ENCODE peak calls at places on chromosomes 7 and 10, in nine cellular contexts. B is PC-3, G is A673, J is small intestine, F is A549, C is pancreas, X is prostate gland, Y is lower lobe of right lung, E is HCT116. H is an unnamed sample.

GRCh38 chr7:115477193-115477651 is 553.3 kb downstream of the TFEC start:
- DNase-seq in C (no peak), Y (peak; percentile 44), J (peak; percentile 2), F (no peak), X (no peak), G (no peak), B (no peak), E (no peak), H (peak; percentile 6)

GRCh38 chr10:117936136-117936535 is 110.6 kb downstream of the RAB11FIP2 start:
- DNase-seq in G (no peak), F (no peak), X (no peak), Y (peak; percentile 65), E (no peak), B (no peak), C (no peak), J (no peak), H (no peak)

GRCh38 chr7:916291-916941 is 38.1 kb downstream of the ADAP1 start:
- DNase-seq in Y (peak; percentile 40), J (peak; percentile 36), E (no peak), X (no peak), F (no peak), C (no peak), G (no peak), B (no peak), H (no peak)

GRCh38 chr7:19754521-19755116 is 18.8 kb downstream of the TMEM196 start:
- DNase-seq in G (peak; percentile 60), Y (no peak), X (no peak), C (no peak), J (peak; percentile 45), B (peak; percentile 88), E (peak; percentile 51), F (no peak), H (no peak)

GRCh38 chr10:59434463-59435326 is 72.3 kb upstream of the FAM13C start:
- DNase-seq in G (peak; percentile 49), Y (no peak), F (no peak), X (no peak), J (no peak), E (no peak), C (no peak), B (peak; percentile 80), H (no peak)

GRCh38 chr7:94289071-94289470 is 105.6 kb upstream of the COL1A2 start:
- DNase-seq in G (peak; percentile 93), Y (peak; percentile 49), B (peak; percentile 85), C (peak; percentile 74), F (peak; percentile 64), J (peak; percentile 44), X (peak; percentile 32), E (peak; percentile 81), H (peak; percentile 78)

GRCh38 chr7:39880556-39880955 is 69.5 kb upstream of the CDK13 start:
- DNase-seq in Y (no peak), E (no peak), B (no peak), J (no peak), X (no peak), G (no peak), C (no peak), F (no peak), H (no peak)

GRCh38 chr10:3091346-3091787 is 24.0 kb downstream of the PFKP start:
- DNase-seq in G (no peak), X (no peak), E (peak; percentile 91), C (no peak), Y (peak; percentile 79), J (peak; percentile 68), B (peak; percentile 82), F (no peak), H (peak; percentile 85)

GRCh38 chr10:92760609-92761008 is 70.9 kb downstream of the HHEX start:
- DNase-seq in C (no peak), X (no peak), J (no peak), G (no peak), Y (no peak), F (no peak), E (no peak), B (peak; percentile 16), H (no peak)

GRCh38 chr10:77939561-77940001 is 13.0 kb upstream of the DLG5 start:
- DNase-seq in Y (no peak), F (no peak), J (no peak), C (no peak), E (no peak), X (peak; percentile 24), B (no peak), G (peak; percentile 27), H (no peak)

GRCh38 chr10:73999703-74000102 is 1.8 kb downstream of the VCL start:
- DNase-seq in C (no peak), G (peak; percentile 54), X (peak; percentile 53), F (no peak), B (peak; percentile 76), E (no peak), J (no peak), Y (no peak), H (no peak)

GRCh38 chr10:3963191-3963673 is 178.2 kb upstream of the KLF6 start:
- DNase-seq in X (no peak), E (no peak), G (no peak), C (no peak), F (no peak), J (peak; percentile 86), B (peak; percentile 7), Y (no peak), H (no peak)

GRCh38 chr7:95491634-95492314 is 6.0 kb downstream of the ASB4 start:
- DNase-seq in G (no peak), X (no peak), Y (no peak), E (peak; percentile 94), B (peak; percentile 99), F (no peak), C (no peak), J (peak; percentile 74), H (peak; percentile 45)

GRCh38 chr10:29588640-29589421 is 45.9 kb downstream of the SVIL start:
- DNase-seq in E (no peak), B (peak; percentile 43), Y (no peak), C (no peak), J (no peak), X (no peak), F (no peak), G (peak; percentile 26), H (no peak)

GRCh38 chr7:117588352-117588794 is 108.5 kb downstream of the CFTR start:
- DNase-seq in Y (no peak), B (peak; percentile 91), G (no peak), C (no peak), E (no peak), X (no peak), J (peak; percentile 68), F (no peak), H (peak; percentile 75)

GRCh38 chr10:30459283-30459682 is 25.3 kb downstream of the MAP3K8 start:
- DNase-seq in J (peak; percentile 87), X (no peak), E (no peak), F (no peak), Y (peak; percentile 63), C (no peak), G (peak; percentile 35), B (no peak), H (peak; percentile 32)

GRCh38 chr10:8060010-8060703 is 5.7 kb downstream of the GATA3 start:
- DNase-seq in J (peak; percentile 43), C (no peak), X (no peak), G (peak; percentile 84), Y (no peak), F (no peak), E (no peak), B (peak; percentile 47), H (no peak)

GRCh38 chr7:114917211-114917839 is 4.6 kb upstream of the MDFIC start:
- DNase-seq in F (no peak), G (no peak), B (no peak), J (no peak), C (no peak), E (no peak), Y (no peak), X (no peak), H (no peak)

GRCh38 chr10:104580321-104580720 is 60.8 kb upstream of the SORCS3 start:
- DNase-seq in X (no peak), B (no peak), G (no peak), J (no peak), C (no peak), Y (no peak), F (no peak), E (no peak), H (no peak)

GRCh38 chr10:86001521-86001920 is 365.1 kb downstream of the GRID1 start:
- DNase-seq in G (no peak), X (no peak), C (no peak), Y (no peak), J (no peak), F (no peak), E (no peak), B (no peak), H (no peak)

GRCh38 chr10:86007171-86007570 is 359.4 kb downstream of the GRID1 start:
- DNase-seq in E (no peak), G (no peak), J (no peak), B (no peak), F (no peak), C (no peak), Y (no peak), X (no peak), H (no peak)

GRCh38 chr10:86004310-86004709 is 362.3 kb downstream of the GRID1 start:
- DNase-seq in X (no peak), G (no peak), F (no peak), E (no peak), C (no peak), J (no peak), Y (no peak), B (no peak), H (no peak)

GRCh38 chr10:85997544-85997943 is 369.1 kb downstream of the GRID1 start:
- DNase-seq in C (no peak), E (no peak), F (no peak), B (no peak), J (no peak), Y (no peak), X (no peak), G (no peak), H (no peak)

GRCh38 chr10:86003201-86003621 is 363.4 kb downstream of the GRID1 start:
- DNase-seq in B (no peak), X (no peak), E (no peak), G (no peak), J (no peak), Y (no peak), C (no peak), F (no peak), H (no peak)
- H3K4me1 ChIP-seq in B (no peaks in the 10 kb centered on the region), X (no peaks in the 10 kb centered on the region), E (no peaks in the 10 kb centered on the region), G (no peaks in the 10 kb centered on the region), J (no peaks in the 10 kb centered on the region), Y (no peaks in the 10 kb centered on the region), C (no peaks in the 10 kb centered on the region), F (no peaks in the 10 kb centered on the region), H (no peaks in the 10 kb centered on the region)

GRCh38 chr10:32323051-32323450 is 23.9 kb downstream of the EPC1 start:
- DNase-seq in Y (no peak), J (no peak), X (no peak), G (no peak), B (no peak), C (no peak), E (no peak), F (no peak), H (no peak)
- H3K4me1 ChIP-seq in Y (peaks cover 84% of the 10 kb centered on the region), J (peaks cover 16% of the 10 kb centered on the region), X (peaks cover 7% of the 10 kb centered on the region), G (peaks cover 44% of the 10 kb centered on the region), B (peaks cover 9% of the 10 kb centered on the region), C (peaks cover 22% of the 10 kb centered on the region), E (no peaks in the 10 kb centered on the region), F (peaks cover 15% of the 10 kb centered on the region), H (no peaks in the 10 kb centered on the region)

GRCh38 chr10:95353123-95353522 is 62.3 kb upstream of the PDLIM1 start:
- DNase-seq in C (no peak), X (no peak), Y (no peak), F (no peak), B (no peak), J (no peak), G (no peak), E (no peak), H (no peak)
- H3K4me1 ChIP-seq in C (peaks cover 19% of the 10 kb centered on the region), X (no peaks in the 10 kb centered on the region), Y (peaks cover 19% of the 10 kb centered on the region), F (peaks cover 21% of the 10 kb centered on the region), B (no peaks in the 10 kb centered on the region), J (no peaks in the 10 kb centered on the region), G (no peaks in the 10 kb centered on the region), E (no peaks in the 10 kb centered on the region), H (peaks cover 33% of the 10 kb centered on the region)

GRCh38 chr7:131882321-131882720 is 325.9 kb upstream of the PODXL start:
- DNase-seq in Y (no peak), E (no peak), J (no peak), F (no peak), G (no peak), C (no peak), B (no peak), X (no peak), H (no peak)
- H3K4me1 ChIP-seq in Y (no peaks in the 10 kb centered on the region), E (no peaks in the 10 kb centered on the region), J (no peaks in the 10 kb centered on the region), F (no peaks in the 10 kb centered on the region), G (no peaks in the 10 kb centered on the region), C (no peaks in the 10 kb centered on the region), B (no peaks in the 10 kb centered on the region), X (no peaks in the 10 kb centered on the region), H (no peaks in the 10 kb centered on the region)

H was measured in Caco-2.